ENCODE peak calls at places on chromosomes 16 and 17, in four cellular contexts. W is IMR-90, G is NCI-H1048, J is left ventricle myocardium inferior. K is an unnamed sample.

GRCh38 chr16:88804552-88805339 is 1.2 kb downstream of the CDT1 start:
- DNase-seq in W (no peak), G (peak), J (no peak), K (no peak)

GRCh38 chr17:48236681-48237134 is 129.1 kb downstream of the SNX11 start:
- DNase-seq in W (peak), G (no peak), J (no peak), K (no peak)

GRCh38 chr16:4750896-4751295 is 16.1 kb downstream of the ZNF500 start:
- DNase-seq in W (no peak), G (no peak), J (no peak), K (no peak)

GRCh38 chr17:43367588-43368242 is 31.1 kb upstream of the ARL4D start:
- DNase-seq in W (peak), G (no peak), J (no peak), K (no peak)

GRCh38 chr16:17396762-17397498 is 73.8 kb downstream of the XYLT1 start:
- DNase-seq in W (peak), G (no peak), J (no peak), K (no peak)

GRCh38 chr17:45225964-45226530 is 4.4 kb downstream of the FMNL1 start:
- DNase-seq in W (no peak), G (no peak), J (peak), K (peak)

GRCh38 chr16:22739077-22739476 is 74.9 kb upstream of the HS3ST2 start:
- DNase-seq in W (no peak), G (no peak), J (no peak), K (no peak)

GRCh38 chr17:48025040-48025903 is 12.3 kb downstream of the COPZ2 start:
- DNase-seq in W (peak), G (peak), J (peak), K (peak)

GRCh38 chr16:56815721-56816120 is 49.3 kb upstream of the SLC12A3 start:
- DNase-seq in W (no peak), G (no peak), J (peak), K (no peak)

GRCh38 chr16:1870365-1871082 is 1.4 kb downstream of the MEIOB start:
- DNase-seq in W (peak), G (no peak), J (no peak), K (no peak)

GRCh38 chr16:49634235-49635008 is 221.5 kb downstream of the ZNF423 start:
- DNase-seq in W (no peak), G (no peak), J (no peak), K (no peak)

GRCh38 chr16:28834349-28834748 is 11.6 kb downstream of the ATXN2L start:
- DNase-seq in W (no peak), G (no peak), J (no peak), K (no peak)

GRCh38 chr17:38719284-38719942 is 10.7 kb upstream of the CISD3 start:
- DNase-seq in W (no peak), G (no peak), J (no peak), K (no peak)

GRCh38 chr17:74633261-74633783 is 9.8 kb upstream of the CD300E start:
- DNase-seq in W (no peak), G (no peak), J (no peak), K (no peak)

GRCh38 chr16:1941162-1941923 is 1.7 kb downstream of the MSRB1 start:
- DNase-seq in W (no peak), G (no peak), J (no peak), K (no peak)

GRCh38 chr17:82215095-82215971 is 2.7 kb upstream of the CCDC57 start:
- DNase-seq in W (no peak), G (no peak), J (no peak), K (no peak)

GRCh38 chr17:15303293-15303692 is 38.1 kb downstream of the TEKT3 start:
- DNase-seq in W (no peak), G (no peak), J (no peak), K (no peak)

GRCh38 chr17:42827472-42827871 is 3.4 kb upstream of the BECN1 start:
- DNase-seq in W (no peak), G (no peak), J (no peak), K (no peak)

GRCh38 chr17:45019177-45019711 is 32.2 kb downstream of the DCAKD start:
- DNase-seq in W (peak), G (no peak), J (peak), K (peak)

GRCh38 chr17:57582881-57583756 is 162.0 kb downstream of the CCDC182 start:
- DNase-seq in W (no peak), G (no peak), J (no peak), K (no peak)

GRCh38 chr17:73600103-73600871 is 44.0 kb downstream of the SDK2 start:
- DNase-seq in W (no peak), G (no peak), J (no peak), K (no peak)

GRCh38 chr16:47046726-47047602 is 73.5 kb upstream of the DNAJA2 start:
- DNase-seq in W (no peak), G (no peak), J (no peak), K (no peak)

GRCh38 chr17:80943346-80944145 is 48.1 kb upstream of the CHMP6 start:
- DNase-seq in W (no peak), G (no peak), J (no peak), K (peak)

GRCh38 chr16:30091474-30092372 is at the start of gene TBX6:
- DNase-seq in W (peak), G (peak), J (peak), K (peak)

GRCh38 chr16:55040366-55041086 is 109.9 kb downstream of the IRX5 start:
- DNase-seq in W (no peak), G (no peak), J (no peak), K (no peak)

GRCh38 chr16:67241008-67241900 is 6.0 kb downstream of the FHOD1 start:
- DNase-seq in W (peak), G (no peak), J (peak), K (peak)

GRCh38 chr16:86261379-86261778 is 248.9 kb upstream of the FOXF1 start:
- DNase-seq in W (peak), G (no peak), J (no peak), K (no peak)

GRCh38 chr17:57675988-57676387 is 69.1 kb downstream of the CCDC182 start:
- DNase-seq in W (no peak), G (no peak), J (no peak), K (no peak)

GRCh38 chr17:32623196-32623595 is 136.4 kb downstream of the CDK5R1 start:
- DNase-seq in W (no peak), G (no peak), J (no peak), K (no peak)

GRCh38 chr16:67995423-67995822 is 3.9 kb downstream of the DPEP2 start:
- DNase-seq in W (no peak), G (no peak), J (no peak), K (peak)

K was measured in lower lobe of right lung.